ENCODE peak calls at places on chromosomes 11 and 22, in seven cellular contexts. S is pancreas, P is astrocyte of the spinal cord, U is GM13977, Z is fibroblast of the aortic adventitia, N is epithelial cell of proximal tubule, E is adrenal gland. M is an unnamed sample.

GRCh38 chr11:123815116-123815515 is 9.0 kb upstream of the OR6M1 start:
- DNase-seq in P (no peak), N (no peak), U (no peak), Z (no peak), E (no peak), S (no peak), M (no peak)

GRCh38 chr11:108193725-108194124 is 28.7 kb downstream of the NPAT start:
- DNase-seq in E (no peak), N (no peak), U (no peak), Z (no peak), S (no peak), P (no peak), M (no peak)

GRCh38 chr11:132504501-132505041 is 1027.7 kb downstream of the OPCML start:
- DNase-seq in E (no peak), N (no peak), Z (no peak), P (no peak), S (no peak), U (no peak), M (no peak)

GRCh38 chr11:86706341-86707131 is 34.1 kb upstream of the ME3 start:
- DNase-seq in S (no peak), N (no peak), E (no peak), P (no peak), U (no peak), Z (no peak), M (no peak)

GRCh38 chr11:69500285-69501120 is 19.0 kb downstream of the LINC01488 start:
- DNase-seq in U (no peak), S (peak), N (no peak), P (no peak), E (peak), Z (no peak), M (peak)

GRCh38 chr11:34459507-34460162 is 20.9 kb downstream of the CAT start:
- DNase-seq in U (no peak), Z (no peak), S (no peak), E (no peak), N (no peak), P (no peak), M (no peak)

GRCh38 chr11:95711162-95711944 is 78.2 kb downstream of the FAM76B start:
- DNase-seq in P (peak), Z (peak), E (no peak), U (no peak), N (no peak), S (no peak), M (peak)

GRCh38 chr22:49181942-49182341 is 645.7 kb downstream of the BRD1 start:
- DNase-seq in N (no peak), P (no peak), E (no peak), S (peak), U (no peak), Z (no peak), M (no peak)

GRCh38 chr11:118913411-118914125 is 12.2 kb downstream of the BCL9L start:
- DNase-seq in Z (no peak), U (no peak), E (peak), P (no peak), N (no peak), S (no peak), M (no peak)

GRCh38 chr11:74739546-74740270 is 8.5 kb upstream of the CHRDL2 start:
- DNase-seq in Z (peak), P (peak), U (peak), S (no peak), N (no peak), E (peak), M (peak)

GRCh38 chr11:70135142-70136132 is 57.3 kb downstream of the ANO1 start:
- DNase-seq in U (no peak), N (no peak), P (no peak), E (no peak), Z (peak), S (no peak), M (peak)

GRCh38 chr22:29150701-29151100 is 55.0 kb upstream of the EMID1 start:
- DNase-seq in Z (no peak), N (no peak), P (no peak), E (peak), U (no peak), S (peak), M (no peak)

GRCh38 chr22:42385691-42386090 is 46.5 kb downstream of the NFAM1 start:
- DNase-seq in N (no peak), E (no peak), P (no peak), S (peak), U (no peak), Z (no peak), M (no peak)

GRCh38 chr11:46363455-46363920 is 16.2 kb downstream of the DGKZ start:
- DNase-seq in Z (no peak), P (peak), N (no peak), S (peak), U (no peak), E (peak), M (no peak)

GRCh38 chr11:57131080-57131790 is 50.5 kb upstream of the LRRC55 start:
- DNase-seq in P (peak), N (no peak), U (no peak), S (no peak), Z (peak), E (peak), M (peak)
- TF ChIP-seq CTCF in P (peak), N (peak), U (peak), S (no peak), Z (peak), E (peak), M (peak)

DNA sequence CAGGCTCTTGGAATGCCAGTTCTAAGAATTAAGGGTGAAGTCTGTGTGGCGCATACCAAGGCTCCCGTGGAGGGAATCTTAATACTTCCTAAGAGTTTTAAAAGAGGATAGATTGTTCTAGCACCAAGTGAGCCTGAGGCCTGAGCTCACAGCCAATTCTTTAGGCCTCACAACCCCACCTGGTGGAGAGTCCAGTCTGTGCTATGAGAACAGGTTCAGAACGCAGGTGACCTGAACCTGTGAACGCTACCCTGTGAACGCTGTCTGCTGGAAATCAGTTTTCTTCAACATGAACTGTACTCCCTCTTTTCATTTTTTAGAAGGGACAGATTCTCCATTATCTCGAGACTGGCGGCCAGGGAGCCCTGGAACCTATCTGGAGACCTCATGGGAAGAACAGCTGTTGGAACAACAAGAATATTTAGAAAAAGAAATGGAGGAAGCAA is 43.2 kb upstream of the DLAT start:
- DNase-seq in P (peak), N (peak), Z (peak), E (peak), U (peak), S (peak), M (peak)
- TF ChIP-seq CTCF in P (peak), N (peak), Z (peak), E (peak), U (peak), S (peak), M (peak)

DNA sequence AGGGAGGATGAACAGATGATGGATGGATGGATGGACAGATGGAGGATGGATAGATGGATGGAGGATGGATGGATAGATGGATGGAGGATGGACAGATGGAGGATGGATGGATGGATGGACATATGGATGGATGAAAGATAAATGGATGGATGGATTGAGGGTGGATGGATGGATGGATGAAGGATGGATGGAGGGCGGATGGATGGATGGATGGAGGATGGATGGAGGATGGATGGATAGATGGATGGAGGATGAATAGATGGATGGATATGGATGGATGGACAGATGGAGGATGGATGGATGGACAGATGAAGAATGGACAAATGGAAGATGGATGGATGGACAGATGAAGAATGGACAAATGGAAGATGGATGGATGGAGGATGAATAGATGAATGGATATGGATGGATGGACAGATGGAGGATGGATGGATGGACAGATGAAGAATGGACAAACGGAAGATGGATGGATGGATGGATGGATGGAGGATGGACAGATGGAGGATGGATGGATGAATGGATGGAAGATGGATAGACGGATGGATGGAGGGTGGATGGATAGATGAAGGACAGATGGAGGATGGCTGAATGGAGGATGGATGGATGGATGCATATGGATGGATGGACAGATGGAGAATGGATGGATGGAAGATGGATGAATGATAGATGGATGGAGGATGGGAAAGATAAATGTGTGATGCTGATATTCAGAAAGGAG is 7.4 kb downstream of the IFITM10 start:
- DNase-seq in U (no peak), N (no peak), E (no peak), S (no peak), P (no peak), Z (no peak), M (no peak)
- TF ChIP-seq CTCF in U (no peak), N (no peak), E (no peak), S (no peak), P (no peak), Z (no peak), M (no peak)

GRCh38 chr22:17201285-17201945 is 17.8 kb downstream of the ADA2 start:
- DNase-seq in U (no peak), S (no peak), Z (peak), E (no peak), N (no peak), P (no peak), M (peak)

GRCh38 chr22:17205432-17205831 is 13.8 kb downstream of the ADA2 start:
- DNase-seq in E (no peak), P (no peak), N (no peak), S (no peak), Z (no peak), U (no peak), M (no peak)
- TF ChIP-seq CTCF in E (no peak), P (peak), N (peak), S (no peak), Z (no peak), U (peak), M (no peak)

DNA sequence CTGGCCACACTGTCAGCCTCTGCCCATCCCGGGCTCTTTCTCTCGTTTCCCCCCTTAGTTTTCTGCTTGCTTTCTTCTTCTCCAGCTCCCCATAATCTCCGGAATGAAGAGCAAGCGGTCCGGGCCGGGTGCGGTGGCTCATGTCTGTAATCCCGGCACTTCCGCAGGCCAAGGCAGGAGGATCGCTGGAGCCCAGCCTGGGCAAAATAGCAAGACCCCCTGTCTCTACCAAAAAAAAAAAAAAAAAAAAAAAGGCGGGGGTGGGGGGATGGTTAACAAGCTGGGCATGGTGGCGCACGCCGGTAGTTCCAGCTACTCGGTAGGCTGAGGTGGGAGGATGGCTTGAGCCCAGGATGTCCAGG is 40.8 kb downstream of the AHNAK start:
- DNase-seq in S (no peak), Z (no peak), N (no peak), P (no peak), E (no peak), U (no peak), M (no peak)
- TF ChIP-seq CTCF in S (no peak), Z (no peak), N (no peak), P (no peak), E (no peak), U (no peak), M (no peak)

GRCh38 chr11:45182902-45183301 is 36.5 kb downstream of the PRDM11 start:
- DNase-seq in P (no peak), S (no peak), Z (peak), N (no peak), E (peak), U (no peak), M (peak)
- TF ChIP-seq CTCF in P (peak), S (peak), Z (peak), N (peak), E (peak), U (peak), M (peak)

M was measured in choroid plexus epithelial cell.